ENCODE peak calls at places on chromosomes 11 and 22, in five cellular contexts. I is SK-N-SH, M is HCT116, A is GM12878, O is H1. W is an unnamed sample.

GRCh38 chr11:19232910-19233503 is 7.7 kb downstream of the E2F8 start:
- DNase-seq in O (no peak), M (peak), I (no peak), A (no peak), W (no peak)

GRCh38 chr11:16607675-16608644 is 130.5 kb upstream of the C11orf58 start:
- DNase-seq in M (no peak), I (peak), A (no peak), O (no peak), W (no peak)

GRCh38 chr22:48161354-48161753 is 1398.9 kb downstream of the TBC1D22A start:
- DNase-seq in M (no peak), I (no peak), O (no peak), A (no peak), W (no peak)

GRCh38 chr22:39300198-39300830 is 19.1 kb downstream of the RPL3 start:
- DNase-seq in M (no peak), A (no peak), O (no peak), I (no peak), W (no peak)

GRCh38 chr22:26394787-26395186 is 34.3 kb upstream of the ASPHD2 start:
- DNase-seq in I (no peak), A (no peak), O (no peak), M (no peak), W (no peak)

GRCh38 chr11:129608711-129609110 is 206.9 kb upstream of the TMEM45B start:
- DNase-seq in O (no peak), A (no peak), M (no peak), I (no peak), W (no peak)

GRCh38 chr11:131592152-131592551 is 221.7 kb downstream of the NTM start:
- DNase-seq in A (no peak), O (peak), M (no peak), I (no peak), W (no peak)

GRCh38 chr11:121105063-121105480 is 4.0 kb downstream of the TECTA start:
- DNase-seq in O (no peak), I (no peak), A (no peak), M (no peak), W (no peak)

GRCh38 chr11:94449029-94449428 is 44.6 kb downstream of the MRE11 start:
- DNase-seq in A (no peak), O (no peak), I (no peak), M (no peak), W (no peak)

GRCh38 chr11:110505514-110506284 is 76.0 kb downstream of the FDX1 start:
- DNase-seq in A (no peak), M (no peak), I (no peak), O (no peak), W (no peak)

GRCh38 chr11:110795124-110795624 is 82.9 kb upstream of the ARHGAP20 start:
- DNase-seq in M (no peak), I (no peak), A (no peak), O (no peak), W (no peak)

GRCh38 chr22:39078329-39078728 is 1.3 kb downstream of the APOBEC3G start:
- DNase-seq in M (no peak), I (no peak), A (no peak), O (no peak), W (no peak)

GRCh38 chr11:134759855-134760254 is 347.8 kb upstream of the B3GAT1 start:
- DNase-seq in I (no peak), O (no peak), A (no peak), M (no peak), W (no peak)

GRCh38 chr11:59943996-59944395 is 5.8 kb downstream of the OOSP1 start:
- DNase-seq in O (no peak), I (no peak), M (no peak), A (no peak), W (no peak)

GRCh38 chr11:32962016-32962415 is 53.7 kb upstream of the DEPDC7 start:
- DNase-seq in M (no peak), O (no peak), A (no peak), I (no peak), W (no peak)

GRCh38 chr22:46604306-46604690 is 15.9 kb upstream of the GRAMD4 start:
- DNase-seq in A (peak), O (no peak), I (no peak), M (no peak), W (no peak)

GRCh38 chr11:76678316-76678715 is 7.8 kb upstream of the LRRC32 start:
- DNase-seq in O (no peak), A (no peak), I (no peak), M (no peak), W (no peak)

GRCh38 chr11:93291146-93291545 is 39.4 kb upstream of the DEUP1 start:
- DNase-seq in O (no peak), M (no peak), I (no peak), A (no peak), W (no peak)

GRCh38 chr11:134282121-134283045 is 6.2 kb downstream of the GLB1L3 start:
- DNase-seq in A (no peak), O (no peak), M (no peak), I (no peak), W (no peak)

GRCh38 chr22:24072361-24072760 is 61.3 kb downstream of the CABIN1 start:
- DNase-seq in O (no peak), I (no peak), A (no peak), M (no peak), W (no peak)

GRCh38 chr22:35317680-35318290 is 18.1 kb downstream of the TOM1 start:
- DNase-seq in I (no peak), O (no peak), A (no peak), M (no peak), W (no peak)

DNA sequence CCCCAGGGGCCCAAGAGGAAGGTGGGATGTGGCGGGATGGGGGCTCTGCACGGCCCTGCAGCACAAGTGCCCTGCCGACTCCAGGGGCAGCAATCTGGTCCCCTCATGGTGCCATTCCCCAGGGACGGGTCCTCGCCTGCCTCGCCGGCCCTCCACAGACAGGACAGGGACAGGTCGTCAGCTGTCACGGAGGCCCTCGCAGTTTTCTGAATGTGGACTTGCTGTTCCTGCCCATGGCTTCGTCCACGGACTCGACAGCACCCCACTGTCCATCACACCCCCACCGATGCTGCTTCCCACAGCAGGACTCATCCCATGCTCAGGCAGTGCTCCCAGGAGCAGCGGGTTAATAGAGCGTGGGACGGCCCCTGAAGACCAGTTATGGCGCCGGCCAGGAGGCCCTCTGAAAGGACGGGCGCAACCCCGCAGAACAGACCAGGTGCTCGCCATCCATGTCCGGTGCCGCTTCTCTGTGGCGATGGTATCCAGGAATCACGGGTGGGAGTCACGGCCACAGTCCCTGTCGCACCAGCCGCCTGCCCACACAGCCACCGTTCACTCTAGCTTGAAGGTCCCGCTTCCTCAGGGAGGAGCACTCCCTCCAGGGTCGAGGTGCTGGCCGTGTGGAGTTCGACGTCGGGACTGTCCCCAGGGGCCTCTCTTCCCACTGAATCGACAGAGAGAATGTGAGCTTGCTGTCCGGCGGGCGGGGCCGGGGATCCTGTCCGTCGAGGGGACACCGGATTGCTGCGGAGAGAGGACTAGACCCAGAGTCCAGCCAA is 18.5 kb upstream of the MUC2 start:
- DNase-seq in I (no peak), O (no peak), M (no peak), A (no peak), W (no peak)
- TF ChIP-seq JUND in I (no peak), O (no peak), M (no peak), A (no peak), W (no peak)

GRCh38 chr11:12008790-12009616 is 577 bp upstream of the DKK3 start:
- DNase-seq in O (peak), A (no peak), I (peak), M (no peak), W (no peak)
- TF ChIP-seq JUND in O (no peak), A (no peak), I (no peak), M (no peak), W (no peak)

DNA sequence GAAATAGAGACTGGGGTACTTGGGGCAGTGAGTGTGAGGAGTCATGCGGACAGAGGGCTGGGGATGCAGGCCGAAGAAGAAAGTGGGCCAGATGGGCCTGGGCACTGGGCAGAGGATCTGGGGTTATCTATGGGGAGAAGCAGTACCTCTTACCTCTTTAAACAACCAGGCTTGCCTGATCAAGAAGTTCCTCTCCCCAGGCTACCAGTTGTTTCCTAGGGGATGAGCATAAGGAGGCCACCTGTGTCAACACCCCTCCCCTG is 98.4 kb upstream of the PITPNB start:
- DNase-seq in I (no peak), A (no peak), O (no peak), M (no peak), W (no peak)
- TF ChIP-seq JUND in I (no peak), A (no peak), O (no peak), M (no peak), W (no peak)

GRCh38 chr11:45159781-45160365 is 13.4 kb downstream of the PRDM11 start:
- DNase-seq in O (no peak), M (no peak), I (no peak), A (no peak), W (no peak)

GRCh38 chr11:45158891-45159605 is 12.6 kb downstream of the PRDM11 start:
- DNase-seq in M (no peak), I (no peak), O (no peak), A (no peak), W (no peak)

GRCh38 chr11:45162064-45162375 is 15.6 kb downstream of the PRDM11 start:
- DNase-seq in A (no peak), I (no peak), M (no peak), O (no peak), W (no peak)

GRCh38 chr11:45162916-45163879 is 16.8 kb downstream of the PRDM11 start:
- DNase-seq in M (no peak), I (no peak), O (no peak), A (no peak), W (no peak)

GRCh38 chr11:45161252-45162063 is 15.0 kb downstream of the PRDM11 start:
- DNase-seq in O (no peak), M (no peak), A (no peak), I (peak), W (peak)
- TF ChIP-seq JUND in O (no peak), M (no peak), A (no peak), I (no peak), W (no peak)

GRCh38 chr11:116693206-116694016 is 79.4 kb downstream of the BUD13 start:
- DNase-seq in M (no peak), A (no peak), I (peak), O (peak), W (no peak)

GRCh38 chr11:116692318-116693106 is 80.3 kb downstream of the BUD13 start:
- DNase-seq in M (no peak), I (peak), A (no peak), O (no peak), W (no peak)

GRCh38 chr11:116689413-116690127 is 83.2 kb downstream of the BUD13 start:
- DNase-seq in M (no peak), O (no peak), I (no peak), A (no peak), W (no peak)

GRCh38 chr11:116690623-116691022 is 82.2 kb downstream of the BUD13 start:
- DNase-seq in O (no peak), A (no peak), M (no peak), I (no peak), W (no peak)

DNA sequence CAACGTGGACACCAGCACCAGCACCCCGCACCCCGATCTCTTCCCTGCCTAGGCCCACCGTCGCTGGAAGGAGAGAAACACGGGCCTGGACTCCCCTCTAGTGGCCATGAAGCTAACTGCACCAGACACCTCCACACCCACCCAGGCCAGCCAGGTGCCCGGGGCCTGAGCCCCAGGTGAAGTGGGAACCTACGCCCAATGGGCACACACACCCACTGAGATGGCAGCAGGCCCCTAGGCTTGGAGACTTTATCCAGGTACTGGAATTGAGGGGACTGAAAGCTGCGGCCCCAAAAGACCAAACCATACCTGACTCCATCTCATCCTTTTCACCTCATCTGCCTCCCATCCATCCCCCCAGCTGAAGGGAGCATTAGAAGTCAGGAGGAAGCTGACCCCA is 81.0 kb downstream of the BUD13 start:
- DNase-seq in O (peak), I (peak), A (no peak), M (peak), W (peak)
- TF ChIP-seq JUND in O (no peak), I (no peak), A (no peak), M (no peak), W (no peak)

GRCh38 chr11:102555091-102555490 is 24.5 kb upstream of the MMP7 start:
- DNase-seq in I (no peak), O (no peak), A (no peak), M (no peak), W (no peak)

GRCh38 chr11:102561636-102562035 is 31.1 kb upstream of the MMP7 start:
- DNase-seq in I (no peak), A (no peak), O (no peak), M (no peak), W (no peak)

GRCh38 chr11:102564110-102564509 is 33.6 kb upstream of the MMP7 start:
- DNase-seq in A (no peak), I (no peak), O (no peak), M (peak), W (no peak)

GRCh38 chr11:102560555-102561011 is 30.0 kb upstream of the MMP7 start:
- DNase-seq in M (no peak), I (no peak), O (no peak), A (peak), W (no peak)

GRCh38 chr11:102559839-102560238 is 29.3 kb upstream of the MMP7 start:
- DNase-seq in O (no peak), A (no peak), I (no peak), M (no peak), W (no peak)
- TF ChIP-seq JUND in O (no peak), A (no peak), I (no peak), M (no peak), W (no peak)

GRCh38 chr11:9125185-9125886 is 33.9 kb upstream of the SCUBE2 start:
- DNase-seq in A (no peak), M (no peak), I (no peak), O (no peak), W (no peak)
- TF ChIP-seq JUND in A (no peak), M (no peak), I (no peak), O (no peak), W (no peak)

DNA sequence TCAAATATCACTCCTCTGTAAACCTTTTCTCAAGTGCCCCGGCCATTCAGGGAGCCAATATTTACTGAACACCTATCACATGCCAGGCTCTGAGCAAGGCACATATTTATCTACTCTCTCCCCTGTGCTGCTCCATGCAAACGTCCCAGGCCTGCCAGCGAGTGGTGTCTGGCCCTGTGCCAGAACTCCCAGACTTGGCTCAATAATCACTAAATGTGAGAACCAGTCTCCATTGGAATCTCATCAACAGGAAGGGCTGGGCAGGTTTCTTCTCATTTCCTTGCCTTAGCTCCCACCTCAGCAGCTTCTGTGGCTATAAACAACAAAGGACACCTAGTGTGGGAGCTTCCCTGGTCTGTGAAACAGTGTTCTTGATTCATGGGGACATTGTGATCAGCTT is 21.7 kb downstream of the RASSF10 start:
- DNase-seq in M (no peak), A (no peak), O (no peak), I (peak), W (peak)
- TF ChIP-seq JUND in M (no peak), A (no peak), O (no peak), I (no peak), W (no peak)

DNA sequence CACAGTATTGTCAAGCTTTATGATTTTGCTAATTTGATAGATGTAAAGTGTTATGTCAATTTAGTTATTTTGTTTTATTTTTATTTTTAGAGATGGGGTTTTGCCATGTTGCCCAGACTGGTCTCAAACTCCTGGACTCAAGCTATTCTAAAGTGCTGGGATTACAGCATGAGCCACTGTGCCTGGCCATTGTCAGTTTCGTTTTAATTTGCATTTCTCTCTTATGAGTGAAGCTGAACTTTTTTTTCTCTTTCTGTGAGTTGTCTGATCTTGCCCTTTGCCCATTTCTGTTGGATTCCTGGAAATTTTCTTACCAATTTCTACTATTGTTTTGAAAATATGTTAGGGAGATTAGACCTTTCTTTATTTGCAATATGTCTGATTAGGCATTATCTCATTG is 15.5 kb downstream of the NEU3 start:
- DNase-seq in A (no peak), M (no peak), I (no peak), O (no peak), W (no peak)
- TF ChIP-seq JUND in A (no peak), M (no peak), I (no peak), O (no peak), W (no peak)

W was measured in T47D.